ENCODE peak calls at places on chromosomes 16 and 17, in ten cellular contexts. One of them, this sample, is unnamed.

GRCh38 chr17:57068222-57068658 is 16.8 kb upstream of the AKAP1 start:
- ATAC-seq in HCT116: peak; percentile 96
- ATAC-seq in IMR-90: no peak
- ATAC-seq in body of pancreas: no peak
- ATAC-seq in heart left ventricle: no peak
- ATAC-seq in upper lobe of left lung: peak; percentile 26
- ATAC-seq in right lobe of liver: peak; percentile 98
- ATAC-seq in HepG2: peak; percentile 94
- ATAC-seq in GM12878: peak; percentile 79
- ATAC-seq in A549: peak; percentile 81
- ATAC-seq in this sample: no peak

GRCh38 chr16:85011846-85012284 is 530 bp upstream of the ZDHHC7 start:
- ATAC-seq in heart left ventricle: no peak
- ATAC-seq in HepG2: peak; percentile 41
- ATAC-seq in right lobe of liver: peak; percentile 38
- ATAC-seq in GM12878: peak; percentile 39
- ATAC-seq in upper lobe of left lung: peak; percentile 35
- ATAC-seq in HCT116: peak; percentile 24
- ATAC-seq in body of pancreas: peak; percentile 13
- ATAC-seq in A549: no peak
- ATAC-seq in IMR-90: no peak
- ATAC-seq in this sample: no peak

GRCh38 chr17:61462734-61463067 is 10.5 kb downstream of the TBX4 start:
- ATAC-seq in A549: no peak
- ATAC-seq in heart left ventricle: no peak
- ATAC-seq in HepG2: no peak
- ATAC-seq in body of pancreas: no peak
- ATAC-seq in HCT116: no peak
- ATAC-seq in right lobe of liver: no peak
- ATAC-seq in IMR-90: no peak
- ATAC-seq in upper lobe of left lung: no peak
- ATAC-seq in GM12878: no peak
- ATAC-seq in this sample: no peak

GRCh38 chr16:31322500-31322899 is 32.5 kb upstream of the ITGAX start:
- ATAC-seq in HepG2: no peak
- ATAC-seq in right lobe of liver: no peak
- ATAC-seq in A549: no peak
- ATAC-seq in heart left ventricle: no peak
- ATAC-seq in IMR-90: no peak
- ATAC-seq in upper lobe of left lung: no peak
- ATAC-seq in GM12878: no peak
- ATAC-seq in body of pancreas: no peak
- ATAC-seq in HCT116: no peak
- ATAC-seq in this sample: no peak

GRCh38 chr16:67311607-67312449 is 14.7 kb downstream of the KCTD19 start:
- ATAC-seq in right lobe of liver: no peak
- ATAC-seq in A549: peak; percentile 97
- ATAC-seq in HCT116: peak; percentile 82
- ATAC-seq in heart left ventricle: peak; percentile 68
- ATAC-seq in upper lobe of left lung: peak; percentile 94
- ATAC-seq in GM12878: peak; percentile 94
- ATAC-seq in IMR-90: peak; percentile 94
- ATAC-seq in body of pancreas: no peak
- ATAC-seq in HepG2: no peak
- ATAC-seq in this sample: peak; percentile 92

GRCh38 chr16:68259421-68259820 is 4.9 kb upstream of the SLC7A6 start:
- ATAC-seq in HCT116: no peak
- ATAC-seq in heart left ventricle: peak; percentile 8
- ATAC-seq in upper lobe of left lung: no peak
- ATAC-seq in body of pancreas: no peak
- ATAC-seq in A549: no peak
- ATAC-seq in right lobe of liver: no peak
- ATAC-seq in IMR-90: no peak
- ATAC-seq in HepG2: no peak
- ATAC-seq in GM12878: no peak
- ATAC-seq in this sample: no peak

GRCh38 chr17:37802061-37802460 is 57.2 kb upstream of the HNF1B start:
- ATAC-seq in HCT116: no peak
- ATAC-seq in right lobe of liver: no peak
- ATAC-seq in body of pancreas: no peak
- ATAC-seq in GM12878: no peak
- ATAC-seq in IMR-90: no peak
- ATAC-seq in A549: no peak
- ATAC-seq in heart left ventricle: no peak
- ATAC-seq in HepG2: no peak
- ATAC-seq in upper lobe of left lung: no peak
- ATAC-seq in this sample: no peak

GRCh38 chr16:35711958-35712357 is 2252.5 kb downstream of the TP53TG3F start:
- ATAC-seq in upper lobe of left lung: no peak
- ATAC-seq in A549: no peak
- ATAC-seq in heart left ventricle: no peak
- ATAC-seq in HCT116: no peak
- ATAC-seq in HepG2: no peak
- ATAC-seq in body of pancreas: no peak
- ATAC-seq in GM12878: no peak
- ATAC-seq in right lobe of liver: no peak
- ATAC-seq in IMR-90: no peak
- ATAC-seq in this sample: no peak

GRCh38 chr16:78775161-78775561 is 675.7 kb downstream of the WWOX start:
- ATAC-seq in A549: no peak
- ATAC-seq in upper lobe of left lung: no peak
- ATAC-seq in body of pancreas: no peak
- ATAC-seq in HCT116: no peak
- ATAC-seq in GM12878: no peak
- ATAC-seq in IMR-90: no peak
- ATAC-seq in heart left ventricle: no peak
- ATAC-seq in HepG2: no peak
- ATAC-seq in right lobe of liver: no peak
- ATAC-seq in this sample: no peak

GRCh38 chr16:85227924-85228462 is 115.7 kb upstream of the CIBAR2 start:
- ATAC-seq in A549: no peak
- ATAC-seq in upper lobe of left lung: peak; percentile 66
- ATAC-seq in HCT116: no peak
- ATAC-seq in HepG2: peak; percentile 74
- ATAC-seq in IMR-90: peak; percentile 91
- ATAC-seq in heart left ventricle: no peak
- ATAC-seq in GM12878: peak; percentile 54
- ATAC-seq in right lobe of liver: no peak
- ATAC-seq in body of pancreas: no peak
- ATAC-seq in this sample: peak; percentile 35

GRCh38 chr16:8898660-8899318 is 16.6 kb downstream of the LITAFD start:
- ATAC-seq in upper lobe of left lung: no peak
- ATAC-seq in body of pancreas: no peak
- ATAC-seq in HepG2: no peak
- ATAC-seq in HCT116: no peak
- ATAC-seq in heart left ventricle: no peak
- ATAC-seq in right lobe of liver: no peak
- ATAC-seq in GM12878: no peak
- ATAC-seq in A549: no peak
- ATAC-seq in IMR-90: no peak
- ATAC-seq in this sample: no peak

GRCh38 chr17:34578656-34579016 is 746 bp upstream of the TMEM132E start:
- ATAC-seq in right lobe of liver: no peak
- ATAC-seq in HepG2: no peak
- ATAC-seq in A549: no peak
- ATAC-seq in IMR-90: no peak
- ATAC-seq in HCT116: no peak
- ATAC-seq in body of pancreas: no peak
- ATAC-seq in heart left ventricle: no peak
- ATAC-seq in GM12878: no peak
- ATAC-seq in upper lobe of left lung: no peak
- ATAC-seq in this sample: no peak

GRCh38 chr16:1899641-1900451 is 18.4 kb downstream of the HS3ST6 start:
- ATAC-seq in right lobe of liver: peak; percentile 76
- ATAC-seq in body of pancreas: peak; percentile 87
- ATAC-seq in HCT116: no peak
- ATAC-seq in IMR-90: no peak
- ATAC-seq in GM12878: no peak
- ATAC-seq in upper lobe of left lung: peak; percentile 38
- ATAC-seq in heart left ventricle: no peak
- ATAC-seq in HepG2: peak; percentile 49
- ATAC-seq in A549: no peak
- ATAC-seq in this sample: no peak

GRCh38 chr16:3800477-3801270 is 79.8 kb downstream of the CREBBP start:
- ATAC-seq in GM12878: no peak
- ATAC-seq in A549: no peak
- ATAC-seq in upper lobe of left lung: no peak
- ATAC-seq in HCT116: no peak
- ATAC-seq in body of pancreas: no peak
- ATAC-seq in heart left ventricle: no peak
- ATAC-seq in IMR-90: no peak
- ATAC-seq in HepG2: no peak
- ATAC-seq in right lobe of liver: peak; percentile 57
- ATAC-seq in this sample: no peak

GRCh38 chr16:55147401-55147800 is 176.6 kb upstream of the IRX6 start:
- ATAC-seq in body of pancreas: no peak
- ATAC-seq in right lobe of liver: no peak
- ATAC-seq in heart left ventricle: no peak
- ATAC-seq in HepG2: no peak
- ATAC-seq in HCT116: no peak
- ATAC-seq in GM12878: no peak
- ATAC-seq in A549: no peak
- ATAC-seq in upper lobe of left lung: no peak
- ATAC-seq in IMR-90: no peak
- ATAC-seq in this sample: no peak

DNA sequence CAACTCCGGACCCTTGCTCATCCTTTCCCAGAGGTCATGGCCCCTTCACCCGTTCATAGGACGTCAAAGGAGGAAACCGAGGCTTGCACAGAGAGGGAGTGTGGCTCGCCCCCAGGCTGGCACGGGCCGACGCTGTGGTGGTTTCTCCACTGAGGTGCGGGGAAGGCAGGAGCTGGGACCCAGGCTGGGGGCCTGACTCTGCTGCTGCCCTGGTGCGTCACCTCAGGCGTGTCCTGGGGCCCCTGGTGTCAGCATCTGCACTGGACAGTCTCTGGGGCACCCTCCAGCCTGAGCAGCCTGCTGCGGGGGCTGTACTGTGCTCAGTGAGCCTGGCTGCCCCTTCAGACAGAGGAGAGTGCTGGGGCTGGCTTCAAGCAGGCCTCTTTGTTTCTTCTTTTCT is 7.4 kb downstream of the MAP2K3 start:
- ATAC-seq in upper lobe of left lung: no peak
- ATAC-seq in A549: no peak
- ATAC-seq in GM12878: no peak
- ATAC-seq in heart left ventricle: no peak
- ATAC-seq in HCT116: no peak
- ATAC-seq in HepG2: no peak
- ATAC-seq in IMR-90: no peak
- ATAC-seq in body of pancreas: no peak
- ATAC-seq in right lobe of liver: no peak
- ATAC-seq in this sample: no peak
- H3K4me3 ChIP-seq in upper lobe of left lung: no peak overlapping the region
- H3K4me3 ChIP-seq in A549: no peak overlapping the region
- H3K4me3 ChIP-seq in GM12878: no peak overlapping the region
- H3K4me3 ChIP-seq in heart left ventricle: no peak overlapping the region
- H3K4me3 ChIP-seq in HCT116: no peak overlapping the region
- H3K4me3 ChIP-seq in HepG2: no peak overlapping the region
- H3K4me3 ChIP-seq in IMR-90: no peak overlapping the region
- H3K4me3 ChIP-seq in body of pancreas: no peak overlapping the region
- H3K4me3 ChIP-seq in right lobe of liver: no peak overlapping the region
- H3K4me3 ChIP-seq in this sample: no peak overlapping the region

GRCh38 chr16:6642271-6642670 is 690.4 kb upstream of the RBFOX1 start:
- ATAC-seq in HepG2: no peak
- ATAC-seq in IMR-90: no peak
- ATAC-seq in heart left ventricle: no peak
- ATAC-seq in upper lobe of left lung: no peak
- ATAC-seq in A549: no peak
- ATAC-seq in body of pancreas: no peak
- ATAC-seq in right lobe of liver: no peak
- ATAC-seq in HCT116: no peak
- ATAC-seq in GM12878: no peak
- ATAC-seq in this sample: no peak

GRCh38 chr16:6645758-6646423 is 686.8 kb upstream of the RBFOX1 start:
- ATAC-seq in HCT116: no peak
- ATAC-seq in upper lobe of left lung: no peak
- ATAC-seq in GM12878: no peak
- ATAC-seq in IMR-90: no peak
- ATAC-seq in body of pancreas: no peak
- ATAC-seq in heart left ventricle: no peak
- ATAC-seq in A549: no peak
- ATAC-seq in right lobe of liver: no peak
- ATAC-seq in HepG2: no peak
- ATAC-seq in this sample: no peak

GRCh38 chr16:6644916-6645315 is 687.7 kb upstream of the RBFOX1 start:
- ATAC-seq in A549: no peak
- ATAC-seq in IMR-90: no peak
- ATAC-seq in HepG2: no peak
- ATAC-seq in right lobe of liver: no peak
- ATAC-seq in upper lobe of left lung: no peak
- ATAC-seq in heart left ventricle: no peak
- ATAC-seq in body of pancreas: no peak
- ATAC-seq in HCT116: no peak
- ATAC-seq in GM12878: no peak
- ATAC-seq in this sample: no peak

GRCh38 chr16:6643083-6643686 is 689.5 kb upstream of the RBFOX1 start:
- ATAC-seq in upper lobe of left lung: peak; percentile 61
- ATAC-seq in GM12878: peak; percentile 51
- ATAC-seq in heart left ventricle: no peak
- ATAC-seq in HepG2: no peak
- ATAC-seq in A549: peak; percentile 41
- ATAC-seq in HCT116: no peak
- ATAC-seq in right lobe of liver: peak; percentile 65
- ATAC-seq in IMR-90: peak; percentile 80
- ATAC-seq in body of pancreas: no peak
- ATAC-seq in this sample: no peak

GRCh38 chr16:6646891-6647290 is 685.8 kb upstream of the RBFOX1 start:
- ATAC-seq in A549: no peak
- ATAC-seq in IMR-90: no peak
- ATAC-seq in body of pancreas: no peak
- ATAC-seq in HCT116: no peak
- ATAC-seq in right lobe of liver: no peak
- ATAC-seq in GM12878: no peak
- ATAC-seq in upper lobe of left lung: no peak
- ATAC-seq in heart left ventricle: no peak
- ATAC-seq in HepG2: no peak
- ATAC-seq in this sample: no peak
- TF ChIP-seq POLR2A in A549: no peak
- TF ChIP-seq POLR2A in IMR-90: no peak
- TF ChIP-seq POLR2A in body of pancreas: no peak
- TF ChIP-seq POLR2A in HCT116: no peak
- TF ChIP-seq POLR2A in right lobe of liver: no peak
- TF ChIP-seq POLR2A in GM12878: no peak
- TF ChIP-seq POLR2A in upper lobe of left lung: no peak
- TF ChIP-seq POLR2A in heart left ventricle: no peak
- TF ChIP-seq POLR2A in HepG2: no peak
- TF ChIP-seq POLR2A in this sample: no peak

GRCh38 chr16:14306485-14307058 is 235.5 kb downstream of the MRTFB start:
- ATAC-seq in A549: no peak
- ATAC-seq in IMR-90: no peak
- ATAC-seq in upper lobe of left lung: no peak
- ATAC-seq in right lobe of liver: no peak
- ATAC-seq in GM12878: no peak
- ATAC-seq in heart left ventricle: no peak
- ATAC-seq in HepG2: no peak
- ATAC-seq in body of pancreas: no peak
- ATAC-seq in HCT116: no peak
- ATAC-seq in this sample: no peak
- H3K4me3 ChIP-seq in A549: peak overlapping the region; percentile 98
- H3K4me3 ChIP-seq in IMR-90: no peak overlapping the region
- H3K4me3 ChIP-seq in upper lobe of left lung: no peak overlapping the region
- H3K4me3 ChIP-seq in right lobe of liver: no peak overlapping the region
- H3K4me3 ChIP-seq in GM12878: peak overlapping the region; percentile 91
- H3K4me3 ChIP-seq in heart left ventricle: no peak overlapping the region
- H3K4me3 ChIP-seq in HepG2: no peak overlapping the region
- H3K4me3 ChIP-seq in body of pancreas: no peak overlapping the region
- H3K4me3 ChIP-seq in HCT116: peak overlapping the region; percentile 48
- H3K4me3 ChIP-seq in this sample: no peak overlapping the region

GRCh38 chr17:83053779-83054451 is 25.5 kb upstream of the METRNL start:
- ATAC-seq in GM12878: no peak
- ATAC-seq in right lobe of liver: no peak
- ATAC-seq in A549: no peak
- ATAC-seq in heart left ventricle: no peak
- ATAC-seq in IMR-90: no peak
- ATAC-seq in HepG2: no peak
- ATAC-seq in HCT116: no peak
- ATAC-seq in body of pancreas: no peak
- ATAC-seq in upper lobe of left lung: peak; percentile 11
- ATAC-seq in this sample: no peak
- TF ChIP-seq POLR2A in GM12878: no peak
- TF ChIP-seq POLR2A in right lobe of liver: peak; percentile 30
- TF ChIP-seq POLR2A in A549: no peak
- TF ChIP-seq POLR2A in heart left ventricle: no peak
- TF ChIP-seq POLR2A in IMR-90: no peak
- TF ChIP-seq POLR2A in HepG2: no peak
- TF ChIP-seq POLR2A in HCT116: no peak
- TF ChIP-seq POLR2A in body of pancreas: peak; percentile 56
- TF ChIP-seq POLR2A in upper lobe of left lung: no peak
- TF ChIP-seq POLR2A in this sample: no peak

This sample was measured in gastroesophageal sphincter.